ENCODE peak calls at places on chromosome 2, in five cellular contexts. Y is H1, H is H9, E is neuronal stem cell, U is IMR-90. G is an unnamed sample.

GRCh38 chr2:53969285-53970094 is 1.3 kb downstream of the PSME4 start:
- DNase-seq in H (no peak), U (peak), E (no peak), Y (no peak), G (peak)

GRCh38 chr2:15905986-15906491 is 34.3 kb upstream of the MYCN start:
- DNase-seq in U (no peak), H (no peak), E (no peak), Y (no peak), G (no peak)

GRCh38 chr2:30695749-30696148 is 111.5 kb downstream of the CAPN13 start:
- DNase-seq in Y (no peak), H (no peak), E (no peak), U (no peak), G (no peak)

GRCh38 chr2:65159921-65160320 is 30.0 kb upstream of the RAB1A start:
- DNase-seq in Y (no peak), U (no peak), E (no peak), H (no peak), G (no peak)

GRCh38 chr2:240596491-240596931 is 10.0 kb downstream of the CAPN10 start:
- DNase-seq in H (no peak), Y (no peak), U (no peak), E (no peak), G (no peak)

GRCh38 chr2:55157474-55157884 is 74.6 kb downstream of the CLHC1 start:
- DNase-seq in Y (no peak), H (no peak), E (no peak), U (peak), G (peak)

GRCh38 chr2:117057021-117057420 is 757.5 kb upstream of the DDX18 start:
- DNase-seq in H (no peak), E (no peak), U (no peak), Y (no peak), G (peak)

GRCh38 chr2:10900216-10901109 is 11.3 kb upstream of the KCNF1 start:
- DNase-seq in Y (no peak), E (no peak), H (no peak), U (peak), G (peak)

GRCh38 chr2:75292826-75293225 is 93.5 kb upstream of the TACR1 start:
- DNase-seq in U (peak), H (no peak), E (no peak), Y (no peak), G (no peak)

GRCh38 chr2:69933839-69934613 is 19.1 kb downstream of the MXD1 start:
- DNase-seq in E (no peak), H (no peak), Y (no peak), U (peak), G (peak)

GRCh38 chr2:172710584-172711024 is 25.0 kb upstream of the RAPGEF4 start:
- DNase-seq in U (peak), Y (peak), E (peak), H (no peak), G (peak)

GRCh38 chr2:222907790-222908431 is 47.1 kb downstream of the ACSL3 start:
- DNase-seq in U (peak), Y (no peak), E (no peak), H (peak), G (peak)

GRCh38 chr2:63486861-63487290 is 101.4 kb downstream of the WDPCP start:
- DNase-seq in H (no peak), U (no peak), E (no peak), Y (no peak), G (no peak)

GRCh38 chr2:238466242-238466598 is 39.5 kb downstream of the ASB1 start:
- DNase-seq in E (no peak), H (no peak), Y (no peak), U (no peak), G (no peak)

GRCh38 chr2:105581568-105581944 is 163.2 kb upstream of the NCK2 start:
- DNase-seq in Y (no peak), E (no peak), H (no peak), U (no peak), G (no peak)

GRCh38 chr2:152088006-152088405 is 10.8 kb downstream of the CACNB4 start:
- DNase-seq in U (no peak), Y (no peak), H (no peak), E (no peak), G (no peak)

GRCh38 chr2:186934420-186934819 is 85.5 kb upstream of the ZSWIM2 start:
- DNase-seq in U (no peak), E (no peak), Y (no peak), H (no peak), G (no peak)

GRCh38 chr2:74872310-74872923 is 38.5 kb downstream of the HK2 start:
- DNase-seq in Y (no peak), U (peak), E (no peak), H (no peak), G (no peak)

GRCh38 chr2:187404431-187405110 is 43.5 kb downstream of the CALCRL start:
- DNase-seq in E (no peak), H (no peak), U (no peak), Y (no peak), G (no peak)

GRCh38 chr2:45067859-45068642 is 58.8 kb upstream of the SIX2 start:
- DNase-seq in Y (no peak), H (peak), E (no peak), U (no peak), G (no peak)

GRCh38 chr2:138042311-138042710 is 78.0 kb downstream of the HNMT start:
- DNase-seq in E (no peak), H (no peak), U (no peak), Y (no peak), G (no peak)

GRCh38 chr2:29700560-29700959 is 220.8 kb downstream of the ALK start:
- DNase-seq in Y (no peak), E (no peak), H (no peak), U (peak), G (no peak)

GRCh38 chr2:70965506-70965905 is 12.9 kb upstream of the ANKRD53 start:
- DNase-seq in U (no peak), E (no peak), Y (peak), H (peak), G (no peak)

GRCh38 chr2:128310094-128310716 is 8.5 kb downstream of the HS6ST1 start:
- DNase-seq in U (no peak), E (no peak), Y (no peak), H (peak), G (no peak)

GRCh38 chr2:206392118-206392517 is 51.2 kb upstream of the ADAM23 start:
- DNase-seq in E (no peak), H (peak), Y (peak), U (peak), G (peak)

GRCh38 chr2:211455225-211455841 is 898.9 kb downstream of the CPS1 start:
- DNase-seq in E (peak), Y (no peak), H (peak), U (peak), G (peak)

GRCh38 chr2:42386684-42387083 is 25.7 kb upstream of the COX7A2L start:
- DNase-seq in U (no peak), Y (no peak), E (no peak), H (no peak), G (no peak)

GRCh38 chr2:229313591-229313990 is 42.5 kb upstream of the PID1 start:
- DNase-seq in H (no peak), E (no peak), U (peak), Y (no peak), G (peak)

GRCh38 chr2:191488135-191488534 is 189.8 kb upstream of the NABP1 start:
- DNase-seq in Y (no peak), U (no peak), E (no peak), H (no peak), G (peak)

GRCh38 chr2:60808330-60808801 is 52.3 kb downstream of the PAPOLG start:
- DNase-seq in U (no peak), Y (peak), E (no peak), H (peak), G (no peak)

GRCh38 chr2:62304429-62305417 is 108.8 kb downstream of the B3GNT2 start:
- DNase-seq in Y (no peak), E (no peak), H (peak), U (peak), G (peak)

GRCh38 chr2:44616616-44617266 is 255.0 kb downstream of the CAMKMT start:
- DNase-seq in Y (no peak), H (no peak), U (no peak), E (no peak), G (no peak)

GRCh38 chr2:227147023-227147422 is 17.0 kb downstream of the COL4A4 start:
- DNase-seq in E (no peak), U (no peak), Y (no peak), H (no peak), G (no peak)
- H4K8ac ChIP-seq in E (no peak), U (no peak), Y (no peak), H (no peak), G (no peak)

GRCh38 chr2:12513339-12513738 is 203.4 kb upstream of the TRIB2 start:
- DNase-seq in H (no peak), Y (no peak), U (no peak), E (no peak), G (no peak)
- H3K14ac ChIP-seq in H (no peak), Y (no peak), U (no peak), E (no peak), G (no peak)

GRCh38 chr2:20674309-20674965 is 7.5 kb downstream of the GDF7 start:
- DNase-seq in E (no peak), Y (no peak), H (no peak), U (no peak), G (no peak)

GRCh38 chr2:20673686-20674308 is 6.9 kb downstream of the GDF7 start:
- DNase-seq in E (no peak), H (no peak), U (no peak), Y (no peak), G (no peak)

GRCh38 chr2:20675701-20676352 is 8.9 kb downstream of the GDF7 start:
- DNase-seq in H (peak), U (no peak), Y (peak), E (no peak), G (no peak)

GRCh38 chr2:20676353-20677215 is 9.6 kb downstream of the GDF7 start:
- DNase-seq in H (peak), E (no peak), Y (no peak), U (no peak), G (no peak)

GRCh38 chr2:20674974-20675679 is 8.2 kb downstream of the GDF7 start:
- DNase-seq in E (no peak), U (peak), Y (no peak), H (no peak), G (peak)
- H3K18ac ChIP-seq in E (no peak), U (no peak), Y (no peak), H (no peak), G (no peak)

DNA sequence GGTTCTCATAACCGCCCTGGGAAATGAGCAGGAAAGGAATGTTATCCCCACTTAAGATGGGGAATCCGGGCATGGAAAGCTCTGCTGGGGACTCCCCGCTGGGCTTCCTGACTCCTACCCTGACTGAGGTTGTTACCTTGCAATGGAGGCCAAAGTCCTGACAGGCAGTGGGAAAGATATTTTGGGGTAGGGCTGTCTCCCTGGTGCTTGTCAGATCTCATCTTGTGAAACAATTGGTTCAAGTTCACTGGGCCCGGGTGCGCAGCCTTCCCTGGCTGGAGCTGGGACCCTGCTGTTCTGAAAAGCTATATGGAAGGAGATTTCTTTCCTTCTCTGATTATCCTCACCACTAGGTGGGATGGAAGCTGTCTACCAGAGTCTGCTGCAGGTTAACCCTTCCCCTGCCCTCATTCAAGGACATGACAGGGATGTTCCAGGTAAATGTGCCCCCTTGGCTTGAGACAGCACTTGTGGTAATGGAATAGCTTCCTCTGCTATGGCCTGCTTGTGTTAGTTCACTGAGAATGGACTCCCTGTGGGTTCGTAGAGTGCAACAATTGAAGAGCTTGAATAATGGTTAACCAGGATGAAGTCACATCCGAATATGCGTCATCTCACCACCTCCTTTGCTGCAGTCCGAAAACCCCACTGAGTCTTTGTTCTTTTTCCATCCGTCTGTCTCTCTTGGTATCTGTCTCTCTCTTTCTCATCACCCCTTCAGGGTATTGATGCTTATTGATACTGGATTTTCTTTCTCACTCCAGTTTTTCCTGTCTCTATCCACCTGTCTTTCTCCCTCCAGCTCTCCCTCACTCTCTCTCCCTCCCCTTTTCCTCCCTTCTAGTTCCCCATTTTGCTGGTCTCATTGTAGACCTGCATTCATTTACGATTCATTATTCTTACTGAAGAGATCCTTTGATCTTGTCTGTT is 67.8 kb upstream of the EPAS1 start:
- DNase-seq in U (peak), E (peak), H (peak), Y (no peak), G (peak)
- H4K8ac ChIP-seq in U (no peak), E (no peak), H (no peak), Y (no peak), G (no peak)

GRCh38 chr2:24420373-24420772 is 60.0 kb upstream of the ITSN2 start:
- DNase-seq in U (no peak), Y (no peak), E (no peak), H (no peak), G (no peak)
- H3K14ac ChIP-seq in U (no peak), Y (no peak), E (no peak), H (no peak), G (no peak)

GRCh38 chr2:58120626-58121229 is 74.1 kb downstream of the VRK2 start:
- DNase-seq in H (no peak), E (no peak), U (no peak), Y (no peak), G (no peak)

GRCh38 chr2:58127111-58127510 is 80.5 kb downstream of the VRK2 start:
- DNase-seq in H (no peak), Y (no peak), E (no peak), U (no peak), G (no peak)

GRCh38 chr2:58122040-58122439 is 75.4 kb downstream of the VRK2 start:
- DNase-seq in E (no peak), Y (no peak), H (no peak), U (no peak), G (no peak)

DNA sequence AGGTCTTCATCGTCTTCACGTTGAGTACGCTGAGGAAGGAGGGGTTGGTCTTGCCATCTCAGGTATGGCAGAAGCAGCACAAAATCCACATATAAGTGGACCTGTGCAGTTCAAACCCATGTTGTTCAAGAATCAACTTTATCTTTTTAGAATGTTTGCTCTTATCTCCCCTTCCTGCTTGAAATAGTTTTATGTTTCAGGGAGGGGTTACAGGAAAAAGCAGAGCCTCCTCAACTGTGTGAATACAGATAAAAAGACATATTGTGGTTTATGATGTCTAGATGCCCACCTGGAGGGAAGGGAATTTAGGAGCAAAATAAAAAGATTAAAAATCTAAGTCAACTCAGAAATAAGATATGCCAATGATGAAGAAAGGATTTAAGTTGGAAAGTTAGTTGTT is 75.9 kb downstream of the VRK2 start:
- DNase-seq in U (no peak), H (no peak), Y (no peak), E (no peak), G (no peak)
- H3K18ac ChIP-seq in U (no peak), H (no peak), Y (no peak), E (no peak), G (no peak)

DNA sequence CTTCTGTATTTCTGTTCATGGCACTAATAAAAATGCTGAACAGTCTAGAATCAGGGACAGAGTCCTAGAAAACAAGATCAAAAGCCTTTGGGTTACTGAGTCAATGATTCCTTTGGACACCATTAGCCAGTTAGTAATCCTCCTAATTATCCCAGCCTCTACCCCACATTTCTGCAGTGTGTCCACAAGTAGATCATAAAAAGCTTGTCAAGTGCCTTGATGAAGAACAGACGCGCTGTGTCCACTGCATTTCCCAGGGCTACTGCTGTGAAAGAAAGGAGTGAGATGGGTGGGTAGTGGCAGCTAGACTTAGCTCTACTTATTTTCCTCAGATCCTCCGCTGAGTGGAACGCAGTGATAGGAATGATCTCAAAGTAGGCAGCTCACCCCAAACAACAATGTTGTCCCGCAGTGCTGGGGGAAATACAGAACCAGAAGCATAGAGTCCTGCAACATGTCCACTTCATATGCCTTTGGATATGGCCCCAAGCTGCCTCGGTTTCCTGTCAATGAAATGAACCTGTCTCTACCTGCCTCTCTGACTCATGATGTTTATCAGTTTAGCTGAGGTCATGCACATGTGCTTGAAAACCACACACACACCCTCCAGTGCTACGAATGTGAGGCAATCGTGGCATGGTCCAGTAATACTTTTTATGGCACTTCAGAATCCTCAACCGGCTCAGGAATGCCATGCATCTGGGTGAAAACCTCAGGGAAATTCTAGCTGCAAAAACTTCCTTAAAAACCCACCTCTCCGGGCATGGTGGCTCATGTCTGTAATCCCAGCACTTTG is 115.4 kb downstream of the COL6A3 start:
- DNase-seq in U (peak), Y (no peak), E (no peak), H (no peak), G (peak)
- H4K8ac ChIP-seq in U (peak), Y (no peak), E (no peak), H (no peak), G (peak)

DNA sequence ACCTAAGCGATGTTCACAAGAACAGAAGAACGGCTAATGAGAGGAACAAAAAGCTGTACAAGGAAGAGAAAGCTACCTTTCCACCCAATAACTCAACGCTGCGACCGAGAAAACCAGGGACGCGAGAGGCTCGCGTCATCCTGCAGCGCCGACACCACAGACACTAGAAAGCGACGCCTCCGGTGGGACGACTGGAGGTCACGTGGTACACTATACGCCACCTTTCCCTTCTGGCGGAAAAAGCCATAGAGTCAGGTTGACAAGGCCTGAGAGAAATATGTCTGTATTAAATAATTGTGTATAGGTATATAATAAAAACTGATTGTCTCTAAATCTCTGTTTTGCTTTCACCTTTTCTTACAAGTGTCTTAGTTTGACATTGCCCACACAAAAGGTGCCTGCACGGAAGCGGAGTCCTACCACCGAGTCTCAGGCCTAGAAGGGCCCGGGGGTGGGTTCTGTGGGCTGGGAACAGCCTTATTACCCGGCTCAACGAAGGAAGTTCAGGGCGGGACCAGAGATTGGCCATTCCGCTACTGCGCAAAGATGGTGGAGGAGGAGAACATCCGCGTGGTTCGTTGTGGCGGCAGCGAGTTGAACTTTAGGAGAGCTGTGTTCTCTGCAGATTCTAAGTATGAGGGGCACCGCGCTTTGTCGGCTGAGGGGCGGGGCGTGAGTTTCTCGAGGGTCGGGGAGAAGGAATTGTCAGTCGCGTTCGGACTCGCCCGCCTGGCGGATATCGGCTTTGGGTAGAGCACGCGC is at the start of gene WDR75:
- DNase-seq in U (peak), Y (peak), E (peak), H (peak), G (peak)
- H3K14ac ChIP-seq in U (peak), Y (no peak), E (peak), H (peak), G (no peak)

DNA sequence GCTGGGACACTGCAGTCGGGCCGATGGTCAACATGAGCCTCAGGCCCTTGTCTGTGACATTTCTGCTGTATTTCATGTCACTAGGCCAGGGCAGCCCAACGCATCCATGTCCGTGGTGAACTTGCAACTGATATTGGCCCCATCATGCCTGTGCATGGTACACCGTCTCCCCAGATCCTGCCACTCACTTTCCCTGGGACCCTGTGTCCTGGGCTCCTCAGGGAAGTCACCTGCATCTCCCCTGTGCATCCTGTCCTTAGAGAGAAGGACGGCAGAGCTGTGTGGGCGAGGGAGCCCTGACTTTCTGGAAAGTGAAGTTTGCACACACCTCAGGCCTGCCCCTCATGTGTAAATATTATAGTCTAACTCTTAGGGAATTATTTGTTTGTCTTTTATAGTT is 123.3 kb downstream of the ACKR3 start:
- DNase-seq in E (no peak), U (no peak), H (no peak), Y (no peak), G (no peak)
- H3K18ac ChIP-seq in E (peak), U (no peak), H (no peak), Y (no peak), G (no peak)